ENCODE peak calls at places on chromosomes 12 and 14, in ten cellular contexts. L, J, Q, U, Y, A, D, S, Z and B are unnamed samples.

GRCh38 chr14:103085106-103086091 is 1.4 kb downstream of the LBHD2 start:
- DNase-seq in L (no peak), J (no peak), Q (no peak), U (no peak), Y (no peak), A (no peak), D (no peak), S (peak), Z (no peak), B (no peak)

GRCh38 chr12:124804011-124804621 is 59.5 kb downstream of the SCARB1 start:
- DNase-seq in L (no peak), J (peak), Q (no peak), U (no peak), Y (no peak), A (no peak), D (no peak), S (no peak), Z (peak), B (no peak)

GRCh38 chr12:64609543-64610091 is 678 bp upstream of the RASSF3 start:
- DNase-seq in L (no peak), J (no peak), Q (no peak), U (no peak), Y (no peak), A (no peak), D (peak), S (no peak), Z (peak), B (no peak)

GRCh38 chr14:91523972-91524371 is 13.9 kb upstream of the PPP4R3A start:
- DNase-seq in L (no peak), J (no peak), Q (no peak), U (no peak), Y (no peak), A (no peak), D (no peak), S (no peak), Z (no peak), B (no peak)

GRCh38 chr12:124754949-124755800 is 108.5 kb downstream of the SCARB1 start:
- DNase-seq in L (no peak), J (peak), Q (no peak), U (no peak), Y (peak), A (peak), D (no peak), S (no peak), Z (no peak), B (no peak)

GRCh38 chr12:109741970-109742372 is 28.3 kb downstream of the FAM222A start:
- DNase-seq in L (no peak), J (no peak), Q (no peak), U (no peak), Y (no peak), A (no peak), D (no peak), S (no peak), Z (no peak), B (no peak)

GRCh38 chr12:129127771-129128170 is 274.5 kb downstream of the GLT1D1 start:
- DNase-seq in L (no peak), J (no peak), Q (no peak), U (no peak), Y (no peak), A (no peak), D (no peak), S (no peak), Z (no peak), B (no peak)

GRCh38 chr14:61461808-61462275 is 140.5 kb downstream of the PRKCH start:
- DNase-seq in L (no peak), J (peak), Q (peak), U (no peak), Y (no peak), A (peak), D (peak), S (peak), Z (peak), B (no peak)

GRCh38 chr12:49963976-49964815 is 2.5 kb downstream of the AQP5 start:
- DNase-seq in L (no peak), J (no peak), Q (no peak), U (no peak), Y (no peak), A (no peak), D (no peak), S (no peak), Z (no peak), B (no peak)

GRCh38 chr14:104444159-104445030 is 135.2 kb upstream of the C14orf180 start:
- DNase-seq in L (no peak), J (no peak), Q (no peak), U (no peak), Y (peak), A (peak), D (no peak), S (no peak), Z (no peak), B (no peak)

GRCh38 chr14:96162741-96163140 is 41.9 kb upstream of the BDKRB2 start:
- DNase-seq in L (no peak), J (no peak), Q (no peak), U (no peak), Y (no peak), A (peak), D (no peak), S (no peak), Z (no peak), B (no peak)

GRCh38 chr14:73789996-73790581 is 61.5 kb upstream of the PTGR2 start:
- DNase-seq in L (no peak), J (peak), Q (no peak), U (no peak), Y (no peak), A (no peak), D (no peak), S (no peak), Z (peak), B (no peak)

GRCh38 chr14:39977198-39977597 is 545.0 kb upstream of the FBXO33 start:
- DNase-seq in L (no peak), J (no peak), Q (no peak), U (no peak), Y (no peak), A (no peak), D (no peak), S (no peak), Z (no peak), B (no peak)

GRCh38 chr12:116441292-116441691 is 117.9 kb upstream of the MAP1LC3B2 start:
- DNase-seq in L (no peak), J (no peak), Q (no peak), U (no peak), Y (no peak), A (no peak), D (no peak), S (no peak), Z (no peak), B (no peak)

GRCh38 chr12:53233671-53234091 is 1.7 kb upstream of the RARG start:
- DNase-seq in L (no peak), J (no peak), Q (no peak), U (no peak), Y (no peak), A (peak), D (no peak), S (no peak), Z (no peak), B (no peak)

GRCh38 chr14:100815478-100816285 is 10.2 kb upstream of the MEG3 start:
- DNase-seq in L (no peak), J (no peak), Q (no peak), U (no peak), Y (no peak), A (no peak), D (no peak), S (no peak), Z (no peak), B (no peak)

GRCh38 chr12:118607831-118608230 is 231.5 kb downstream of the SUDS3 start:
- DNase-seq in L (no peak), J (no peak), Q (no peak), U (no peak), Y (no peak), A (no peak), D (no peak), S (no peak), Z (no peak), B (no peak)

GRCh38 chr12:5171701-5172100 is 128.0 kb downstream of the KCNA5 start:
- DNase-seq in L (no peak), J (peak), Q (no peak), U (peak), Y (no peak), A (peak), D (peak), S (peak), Z (peak), B (no peak)

GRCh38 chr14:73745571-73746539 is 31.7 kb upstream of the PNMA1 start:
- DNase-seq in L (no peak), J (no peak), Q (no peak), U (no peak), Y (no peak), A (no peak), D (no peak), S (no peak), Z (no peak), B (no peak)

GRCh38 chr12:60257063-60257462 is 661.2 kb downstream of the SLC16A7 start:
- DNase-seq in L (no peak), J (peak), Q (no peak), U (peak), Y (no peak), A (no peak), D (no peak), S (peak), Z (peak), B (no peak)

GRCh38 chr14:68282479-68283377 is 463.1 kb downstream of the RAD51B start:
- DNase-seq in L (peak), J (no peak), Q (peak), U (no peak), Y (no peak), A (no peak), D (peak), S (no peak), Z (no peak), B (no peak)

GRCh38 chr14:65939184-65939583 is 526.7 kb downstream of the FUT8 start:
- DNase-seq in L (no peak), J (no peak), Q (no peak), U (no peak), Y (no peak), A (no peak), D (no peak), S (no peak), Z (no peak), B (no peak)

GRCh38 chr14:24372701-24373416 is 4.9 kb downstream of the NFATC4 start:
- DNase-seq in L (no peak), J (peak), Q (no peak), U (no peak), Y (no peak), A (no peak), D (no peak), S (no peak), Z (no peak), B (no peak)

GRCh38 chr14:50647753-50648152 is 20.4 kb downstream of the SAV1 start:
- DNase-seq in L (no peak), J (no peak), Q (no peak), U (no peak), Y (no peak), A (no peak), D (no peak), S (no peak), Z (peak), B (no peak)

GRCh38 chr12:102816816-102817434 is 100.1 kb downstream of the PAH start:
- DNase-seq in L (no peak), J (peak), Q (peak), U (peak), Y (no peak), A (no peak), D (peak), S (peak), Z (peak), B (no peak)

GRCh38 chr12:31444801-31445200 is 118.9 kb upstream of the SINHCAF start:
- DNase-seq in L (no peak), J (no peak), Q (no peak), U (no peak), Y (no peak), A (no peak), D (no peak), S (no peak), Z (no peak), B (no peak)

GRCh38 chr14:99479903-99480855 is 480 bp downstream of the SETD3 start:
- DNase-seq in L (peak), J (peak), Q (peak), U (no peak), Y (peak), A (peak), D (peak), S (peak), Z (peak), B (peak)
- TF ChIP-seq CTCF in L (no peak), J (no peak), Q (no peak), U (no peak), Y (no peak), A (no peak), D (no peak), S (no peak), Z (no peak), B (peak)

GRCh38 chr12:38669530-38669929 is 235.9 kb downstream of the CPNE8 start:
- DNase-seq in L (no peak), J (no peak), Q (no peak), U (no peak), Y (no peak), A (no peak), D (no peak), S (no peak), Z (no peak), B (no peak)

GRCh38 chr12:38669081-38669480 is 236.3 kb downstream of the CPNE8 start:
- DNase-seq in L (no peak), J (no peak), Q (no peak), U (no peak), Y (no peak), A (no peak), D (no peak), S (no peak), Z (no peak), B (no peak)

GRCh38 chr12:38662851-38663250 is 242.5 kb downstream of the CPNE8 start:
- DNase-seq in L (no peak), J (no peak), Q (no peak), U (no peak), Y (no peak), A (no peak), D (no peak), S (no peak), Z (no peak), B (no peak)

GRCh38 chr12:38666425-38666824 is 239.0 kb downstream of the CPNE8 start:
- DNase-seq in L (no peak), J (no peak), Q (no peak), U (no peak), Y (no peak), A (no peak), D (no peak), S (no peak), Z (no peak), B (no peak)

DNA sequence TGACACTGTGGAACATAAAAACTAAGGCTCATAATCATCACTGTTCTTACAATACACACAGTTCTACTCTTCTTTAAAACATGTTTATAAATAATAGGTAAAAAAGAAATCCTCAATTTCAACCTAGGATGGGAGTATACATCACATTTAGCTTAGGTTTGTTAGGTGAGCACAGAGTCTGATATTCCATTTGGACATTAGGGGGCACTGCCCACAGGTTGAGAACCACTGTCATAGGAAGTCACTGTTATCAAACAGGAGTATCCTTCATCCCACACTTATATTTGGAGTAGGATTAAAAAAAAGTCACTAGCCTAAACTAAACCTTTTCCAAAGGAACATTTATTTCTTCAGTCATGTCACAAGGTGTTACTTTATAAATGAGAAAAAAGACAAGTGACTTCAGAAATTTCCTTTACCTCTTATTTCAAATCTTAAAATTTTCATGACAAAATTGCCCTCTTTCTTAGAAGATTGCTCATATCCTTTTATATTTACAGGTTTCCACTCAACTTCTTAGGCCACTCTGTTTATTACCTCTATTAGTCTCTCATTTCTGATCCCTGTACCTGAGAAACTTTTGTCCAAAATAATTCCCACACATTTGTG is 240.6 kb downstream of the CPNE8 start:
- DNase-seq in L (no peak), J (peak), Q (no peak), U (no peak), Y (no peak), A (peak), D (peak), S (peak), Z (peak), B (no peak)
- TF ChIP-seq CTCF in L (peak), J (peak), Q (no peak), U (peak), Y (no peak), A (peak), D (peak), S (peak), Z (peak), B (no peak)

DNA sequence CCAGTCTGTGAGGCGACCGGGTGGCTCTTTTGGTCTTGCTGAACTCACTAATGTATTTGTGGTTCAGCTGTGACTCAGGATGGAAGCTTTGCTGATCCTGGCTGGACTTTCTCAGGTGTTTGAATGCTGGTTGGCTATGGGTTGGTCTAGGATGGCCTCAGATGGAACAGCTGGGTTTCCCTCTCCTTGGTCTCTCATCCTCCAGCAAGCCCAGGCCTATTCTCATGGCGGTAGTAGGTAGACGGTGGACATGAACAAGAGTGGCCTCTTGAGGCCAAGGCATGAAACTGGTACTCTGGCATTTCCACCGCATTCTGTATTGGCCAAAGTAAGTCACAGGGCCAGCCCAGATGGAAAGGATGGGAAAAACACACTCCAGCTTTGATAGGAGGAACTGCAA is 11.8 kb upstream of the POLR3B start:
- DNase-seq in L (no peak), J (peak), Q (no peak), U (peak), Y (no peak), A (peak), D (peak), S (peak), Z (peak), B (no peak)
- TF ChIP-seq CTCF in L (no peak), J (peak), Q (no peak), U (peak), Y (no peak), A (peak), D (peak), S (peak), Z (peak), B (peak)

DNA sequence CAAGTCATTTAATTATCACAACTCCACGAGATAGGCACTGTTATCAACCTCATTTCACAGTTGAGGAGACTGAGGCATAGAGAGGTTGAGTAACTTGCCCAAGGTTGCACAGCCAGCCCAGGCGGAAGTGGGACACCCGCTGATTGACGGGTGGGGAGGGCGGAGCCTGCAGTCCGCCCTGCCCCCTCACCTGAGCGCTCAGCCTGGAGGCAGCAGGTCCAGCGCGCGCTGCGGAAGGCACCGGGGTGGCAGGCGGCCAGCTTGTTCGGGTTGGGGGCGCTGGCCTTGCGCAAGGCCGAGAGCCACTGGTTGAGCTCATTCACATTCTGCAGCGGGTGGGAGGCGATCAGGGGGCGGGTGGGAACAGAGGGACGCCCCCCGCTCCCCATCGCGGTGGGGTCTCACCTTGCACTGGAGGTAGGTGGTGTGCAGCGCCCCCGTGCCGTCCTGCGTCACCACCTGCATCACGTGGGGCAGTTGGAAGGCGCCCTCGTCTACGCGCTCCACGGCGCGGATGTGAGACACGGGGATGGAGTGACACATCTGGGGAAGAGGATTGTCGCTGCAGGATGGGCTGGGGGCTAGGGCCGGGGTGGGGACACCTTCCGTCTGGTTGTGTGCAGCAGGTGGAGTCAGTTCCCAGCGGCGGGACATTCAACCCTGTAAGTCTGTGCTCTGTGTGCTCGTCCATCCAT is 31.7 kb downstream of the RASAL1 start:
- DNase-seq in L (peak), J (no peak), Q (peak), U (no peak), Y (no peak), A (peak), D (peak), S (no peak), Z (peak), B (no peak)
- TF ChIP-seq CTCF in L (no peak), J (no peak), Q (no peak), U (no peak), Y (no peak), A (no peak), D (peak), S (no peak), Z (no peak), B (no peak)

GRCh38 chr14:22472935-22473854 is 115.8 kb downstream of the DAD1 start:
- DNase-seq in L (peak), J (peak), Q (peak), U (no peak), Y (no peak), A (peak), D (peak), S (peak), Z (peak), B (no peak)
- TF ChIP-seq CTCF in L (peak), J (peak), Q (peak), U (peak), Y (no peak), A (peak), D (peak), S (peak), Z (peak), B (peak)

DNA sequence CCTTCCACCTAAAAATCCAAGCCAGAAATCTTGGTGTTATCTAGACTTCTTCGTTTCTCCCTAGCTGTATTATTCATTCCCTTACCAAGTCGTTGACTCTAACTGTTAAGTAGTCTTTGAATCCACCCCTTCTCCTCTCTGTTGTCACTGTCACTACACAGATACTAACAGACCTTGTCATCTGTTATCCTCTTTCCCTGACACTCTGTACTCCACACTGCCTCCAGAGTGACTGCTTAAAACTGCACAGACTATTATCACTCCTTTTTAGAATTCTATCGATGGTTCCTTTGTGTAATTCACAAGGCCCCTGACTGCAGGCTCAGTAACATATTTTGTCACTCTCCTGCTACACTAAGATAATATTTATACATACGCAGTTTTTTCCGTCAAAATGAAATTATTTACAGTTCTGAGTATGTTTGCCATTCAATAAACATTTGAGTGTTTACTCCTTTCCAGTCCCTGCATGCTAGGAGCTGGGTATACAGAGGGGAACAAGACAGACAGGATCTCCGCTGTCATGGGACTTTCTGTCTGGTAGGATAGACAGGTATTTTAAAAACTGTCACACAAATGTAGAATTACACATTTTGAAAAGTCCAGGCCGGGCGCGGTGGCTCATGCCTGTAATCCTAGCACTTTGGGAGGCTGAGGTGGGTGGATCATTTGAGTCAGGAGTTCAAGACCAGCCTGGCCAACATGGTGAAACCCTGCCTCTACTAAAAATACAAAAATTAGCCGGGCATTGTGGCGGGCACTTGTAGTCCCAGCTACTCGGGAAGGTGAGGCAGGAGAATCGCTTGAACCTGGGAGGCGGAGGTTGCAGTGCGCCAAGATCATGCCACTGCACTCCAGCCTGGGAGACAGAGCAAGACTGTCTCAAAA is 3.8 kb downstream of the MARS1 start:
- DNase-seq in L (no peak), J (no peak), Q (no peak), U (no peak), Y (no peak), A (no peak), D (peak), S (no peak), Z (peak), B (no peak)
- TF ChIP-seq CTCF in L (no peak), J (no peak), Q (peak), U (peak), Y (no peak), A (no peak), D (peak), S (peak), Z (peak), B (no peak)

DNA sequence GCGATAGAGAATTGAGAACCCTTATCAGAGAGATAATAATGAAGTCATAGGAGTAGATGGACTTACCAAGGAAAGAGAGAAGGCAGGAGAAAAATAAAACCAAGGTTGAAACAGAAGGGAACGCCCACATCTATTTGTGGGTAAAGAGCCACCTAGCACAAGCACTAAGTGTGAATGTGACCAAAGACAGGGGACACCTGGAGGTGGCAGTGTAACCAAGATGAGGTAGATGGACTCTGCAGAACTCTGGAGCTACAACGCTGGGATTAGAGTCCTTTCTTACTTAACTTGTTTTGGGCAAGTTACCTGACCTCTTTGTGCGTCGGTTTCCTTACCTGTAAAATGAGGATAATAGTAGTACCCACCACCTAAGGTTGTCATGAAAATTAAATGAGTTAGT is 101.9 kb downstream of the SLC5A8 start:
- DNase-seq in L (no peak), J (no peak), Q (no peak), U (no peak), Y (no peak), A (no peak), D (peak), S (no peak), Z (no peak), B (no peak)
- TF ChIP-seq CTCF in L (no peak), J (no peak), Q (no peak), U (peak), Y (no peak), A (no peak), D (no peak), S (no peak), Z (no peak), B (no peak)